ENCODE peak calls at places on chromosome X, in four cellular contexts. L, D, O and A are unnamed samples.

GRCh38 chrX:120446503-120446902 is 22.6 kb downstream of the LAMP2 start:
- DNase-seq in L (no peak), D (no peak), O (peak), A (peak)

GRCh38 chrX:78333521-78333920 is 6.1 kb upstream of the CYSLTR1 start:
- DNase-seq in L (no peak), D (no peak), O (peak), A (no peak)

GRCh38 chrX:16544969-16545368 is 105.0 kb upstream of the S100G start:
- DNase-seq in L (no peak), D (no peak), O (no peak), A (no peak)

GRCh38 chrX:54950730-54951375 is 30.2 kb downstream of the TRO start:
- DNase-seq in L (no peak), D (no peak), O (no peak), A (no peak)

GRCh38 chrX:41862562-41863184 is 60.7 kb downstream of the CASK start:
- DNase-seq in L (no peak), D (no peak), O (no peak), A (no peak)

GRCh38 chrX:72477787-72478186 is 94.9 kb downstream of the HDAC8 start:
- DNase-seq in L (no peak), D (no peak), O (no peak), A (no peak)

GRCh38 chrX:46758163-46758955 is 559 bp downstream of the SLC9A7 start:
- DNase-seq in L (no peak), D (no peak), O (peak), A (no peak)

GRCh38 chrX:23901065-23901464 is 6.7 kb downstream of the APOO start:
- DNase-seq in L (no peak), D (no peak), O (peak), A (no peak)

GRCh38 chrX:68829594-68830485 is 1.0 kb downstream of the EFNB1 start:
- DNase-seq in L (no peak), D (peak), O (peak), A (no peak)

GRCh38 chrX:94178145-94178790 is 504.3 kb downstream of the FAM133A start:
- DNase-seq in L (no peak), D (no peak), O (peak), A (no peak)

GRCh38 chrX:43469391-43470054 is 186.6 kb upstream of the MAOA start:
- DNase-seq in L (no peak), D (no peak), O (no peak), A (no peak)

GRCh38 chrX:65877953-65878352 is 161.9 kb downstream of the VSIG4 start:
- DNase-seq in L (no peak), D (no peak), O (no peak), A (no peak)

GRCh38 chrX:39402158-39402557 is 600.9 kb downstream of the MID1IP1 start:
- DNase-seq in L (no peak), D (no peak), O (no peak), A (no peak)

GRCh38 chrX:76987381-76987780 is 459.8 kb upstream of the FGF16 start:
- DNase-seq in L (no peak), D (no peak), O (no peak), A (no peak)

GRCh38 chrX:11337292-11338009 is 44.2 kb downstream of the AMELX start:
- DNase-seq in L (no peak), D (no peak), O (no peak), A (no peak)

GRCh38 chrX:41522071-41522470 is 74.9 kb downstream of the NYX start:
- DNase-seq in L (no peak), D (no peak), O (no peak), A (no peak)

GRCh38 chrX:108304210-108304609 is 134.0 kb downstream of the COL4A6 start:
- DNase-seq in L (no peak), D (no peak), O (no peak), A (no peak)

GRCh38 chrX:1400731-1401471 is 9.0 kb upstream of the SLC25A6 start:
- DNase-seq in L (peak), D (no peak), O (no peak), A (no peak)

GRCh38 chrX:55004231-55004630 is 4.1 kb downstream of the APEX2 start:
- DNase-seq in L (no peak), D (no peak), O (no peak), A (no peak)

GRCh38 chrX:63664741-63665140 is 120.3 kb downstream of the ARHGEF9 start:
- DNase-seq in L (no peak), D (no peak), O (no peak), A (no peak)

GRCh38 chrX:140504371-140505324 is at the start of gene SOX3:
- DNase-seq in L (no peak), D (no peak), O (peak), A (no peak)

GRCh38 chrX:154113729-154114128 is 16.2 kb upstream of the MECP2 start:
- DNase-seq in L (no peak), D (no peak), O (no peak), A (no peak)

GRCh38 chrX:129925305-129926092 is 19.5 kb downstream of the UTP14A start:
- DNase-seq in L (peak), D (no peak), O (peak), A (peak)

GRCh38 chrX:6227445-6227820 is 1.2 kb downstream of the NLGN4X start:
- DNase-seq in L (no peak), D (no peak), O (no peak), A (no peak)

GRCh38 chrX:69493193-69493592 is 10.9 kb upstream of the NALF2 start:
- DNase-seq in L (no peak), D (no peak), O (no peak), A (no peak)

GRCh38 chrX:17842769-17843525 is 18.2 kb downstream of the RAI2 start:
- DNase-seq in L (no peak), D (no peak), O (no peak), A (no peak)

GRCh38 chrX:40471965-40472648 is 108.7 kb upstream of the ATP6AP2 start:
- DNase-seq in L (no peak), D (no peak), O (peak), A (peak)

GRCh38 chrX:11261260-11261659 is 32.0 kb upstream of the AMELX start:
- DNase-seq in L (no peak), D (no peak), O (peak), A (peak)

GRCh38 chrX:16997313-16997712 is 50.9 kb downstream of the REPS2 start:
- DNase-seq in L (no peak), D (no peak), O (no peak), A (no peak)